ENCODE peak calls at places on chromosomes 5 and 9, in ten cellular contexts. Q is PC-3, T is B cell, U is brain microvascular endothelial cell, F is GM12865, K is GM06990, C is lower lobe of right lung, G is H9, D is GM13977, Y is choroid plexus epithelial cell. A is an unnamed sample.

GRCh38 chr9:84125046-84125445 is 144.4 kb downstream of the RMI1 start:
- DNase-seq in Q (no peak), T (no peak), U (no peak), F (no peak), K (no peak), C (no peak), G (no peak), D (no peak), Y (no peak), A (no peak)

GRCh38 chr9:90064248-90064647 is 459.4 kb downstream of the GADD45G start:
- DNase-seq in Q (no peak), T (no peak), U (no peak), F (no peak), K (no peak), C (no peak), G (no peak), D (no peak), Y (no peak), A (no peak)

GRCh38 chr9:134268308-134268724 is 57.9 kb upstream of the RXRA start:
- DNase-seq in Q (no peak), T (peak), U (no peak), F (peak), K (peak), C (no peak), G (no peak), D (peak), Y (peak), A (peak)

GRCh38 chr9:4022435-4023067 is 277.3 kb downstream of the GLIS3 start:
- DNase-seq in Q (peak), T (no peak), U (no peak), F (no peak), K (no peak), C (no peak), G (no peak), D (no peak), Y (no peak), A (no peak)

GRCh38 chr5:133404724-133405123 is 207.6 kb downstream of the FSTL4 start:
- DNase-seq in Q (peak), T (no peak), U (no peak), F (no peak), K (no peak), C (no peak), G (peak), D (no peak), Y (no peak), A (peak)

GRCh38 chr5:157172408-157172807 is 6.3 kb upstream of the GARIN3 start:
- DNase-seq in Q (no peak), T (peak), U (no peak), F (peak), K (peak), C (no peak), G (no peak), D (peak), Y (no peak), A (peak)

GRCh38 chr5:141623197-141623596 is 4.4 kb upstream of the DIAPH1 start:
- DNase-seq in Q (no peak), T (peak), U (no peak), F (peak), K (peak), C (no peak), G (no peak), D (peak), Y (peak), A (peak)

GRCh38 chr9:69344459-69344858 is 19.4 kb downstream of the ENTREP1 start:
- DNase-seq in Q (no peak), T (no peak), U (no peak), F (no peak), K (no peak), C (no peak), G (no peak), D (no peak), Y (no peak), A (no peak)

GRCh38 chr9:137140151-137141012 is 1.4 kb downstream of the GRIN1 start:
- DNase-seq in Q (no peak), T (no peak), U (no peak), F (no peak), K (peak), C (no peak), G (peak), D (no peak), Y (no peak), A (no peak)

GRCh38 chr9:129225815-129226214 is 47.8 kb upstream of the IER5L start:
- DNase-seq in Q (no peak), T (no peak), U (peak), F (peak), K (no peak), C (peak), G (peak), D (no peak), Y (peak), A (peak)

GRCh38 chr5:14270212-14270702 is 127.1 kb downstream of the TRIO start:
- DNase-seq in Q (peak), T (peak), U (peak), F (peak), K (no peak), C (no peak), G (peak), D (peak), Y (peak), A (peak)

GRCh38 chr9:104875897-104876296 is 52.1 kb downstream of the ABCA1 start:
- DNase-seq in Q (no peak), T (no peak), U (no peak), F (no peak), K (no peak), C (no peak), G (no peak), D (no peak), Y (no peak), A (no peak)

GRCh38 chr5:83513081-83513480 is 41.5 kb downstream of the VCAN start:
- DNase-seq in Q (no peak), T (no peak), U (no peak), F (no peak), K (no peak), C (no peak), G (no peak), D (no peak), Y (no peak), A (no peak)

GRCh38 chr5:57501414-57502321 is 19.1 kb upstream of the ACTBL2 start:
- DNase-seq in Q (peak), T (no peak), U (peak), F (no peak), K (no peak), C (no peak), G (no peak), D (no peak), Y (peak), A (no peak)

GRCh38 chr5:5421149-5421960 is 1.1 kb upstream of the ICE1 start:
- DNase-seq in Q (no peak), T (peak), U (peak), F (peak), K (peak), C (no peak), G (no peak), D (no peak), Y (peak), A (peak)

GRCh38 chr5:98099448-98100105 is 673.9 kb upstream of the RGMB start:
- DNase-seq in Q (peak), T (no peak), U (no peak), F (no peak), K (no peak), C (no peak), G (no peak), D (no peak), Y (peak), A (no peak)

DNA sequence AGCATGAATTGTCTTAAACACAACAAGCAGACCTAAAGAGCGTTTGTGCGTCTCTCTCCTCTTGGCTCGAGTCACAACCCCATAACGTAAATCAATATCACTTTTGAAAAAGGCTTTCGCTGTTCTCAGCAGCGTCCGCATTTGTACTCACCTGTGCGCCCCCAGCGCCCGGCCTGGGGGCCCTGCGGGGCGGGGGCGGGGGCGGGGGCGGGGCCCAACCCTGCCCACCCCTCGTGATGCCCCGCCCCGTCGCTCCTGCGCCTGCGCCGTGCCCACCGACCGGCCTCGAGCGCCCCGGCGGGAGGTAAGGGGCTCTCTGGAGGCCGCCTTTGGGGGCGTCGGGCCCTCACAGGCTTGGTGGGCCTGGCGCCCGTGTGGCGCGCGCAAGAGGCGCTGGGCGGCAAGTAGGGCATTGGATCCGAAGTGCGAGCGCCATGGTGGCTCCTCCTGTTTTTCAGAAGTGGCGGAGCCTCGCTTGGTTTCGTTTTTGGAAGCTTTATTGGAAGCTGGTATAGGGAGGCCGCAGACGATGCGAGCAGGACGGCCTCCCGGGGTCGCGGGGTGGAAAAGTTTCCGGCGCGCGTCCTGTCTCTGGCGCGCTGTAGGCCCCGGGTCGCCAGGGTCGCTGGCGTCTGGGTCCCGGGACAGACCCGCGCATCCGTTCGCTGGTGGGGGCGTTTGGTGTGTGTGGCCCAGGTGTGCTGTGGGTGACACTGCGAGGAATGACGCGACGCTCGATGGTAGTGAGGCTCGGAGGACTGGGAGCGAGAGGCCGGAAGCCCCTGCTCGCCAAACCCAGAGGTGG is at the start of gene STX17:
- DNase-seq in Q (peak), T (peak), U (peak), F (peak), K (peak), C (peak), G (peak), D (peak), Y (peak), A (peak)
- TF ChIP-seq CTCF in Q (no peak), T (no peak), U (no peak), F (no peak), K (no peak), C (no peak), G (peak), D (no peak), Y (no peak), A (no peak)

GRCh38 chr9:95176755-95177319 is 140.7 kb downstream of the FANCC start:
- DNase-seq in Q (no peak), T (no peak), U (no peak), F (no peak), K (no peak), C (no peak), G (no peak), D (no peak), Y (no peak), A (no peak)

GRCh38 chr9:95177617-95178016 is 139.9 kb downstream of the FANCC start:
- DNase-seq in Q (no peak), T (no peak), U (no peak), F (no peak), K (no peak), C (no peak), G (no peak), D (no peak), Y (no peak), A (no peak)

GRCh38 chr9:95181845-95182244 is 135.7 kb downstream of the FANCC start:
- DNase-seq in Q (no peak), T (no peak), U (no peak), F (no peak), K (no peak), C (no peak), G (no peak), D (no peak), Y (no peak), A (no peak)

GRCh38 chr9:95182854-95183563 is 134.5 kb downstream of the FANCC start:
- DNase-seq in Q (no peak), T (no peak), U (peak), F (no peak), K (no peak), C (no peak), G (peak), D (no peak), Y (peak), A (no peak)

GRCh38 chr9:95181226-95181818 is 136.2 kb downstream of the FANCC start:
- DNase-seq in Q (peak), T (no peak), U (no peak), F (no peak), K (no peak), C (no peak), G (no peak), D (peak), Y (peak), A (no peak)
- TF ChIP-seq CTCF in Q (peak), T (peak), U (peak), F (peak), K (peak), C (peak), G (peak), D (peak), Y (peak), A (peak)

DNA sequence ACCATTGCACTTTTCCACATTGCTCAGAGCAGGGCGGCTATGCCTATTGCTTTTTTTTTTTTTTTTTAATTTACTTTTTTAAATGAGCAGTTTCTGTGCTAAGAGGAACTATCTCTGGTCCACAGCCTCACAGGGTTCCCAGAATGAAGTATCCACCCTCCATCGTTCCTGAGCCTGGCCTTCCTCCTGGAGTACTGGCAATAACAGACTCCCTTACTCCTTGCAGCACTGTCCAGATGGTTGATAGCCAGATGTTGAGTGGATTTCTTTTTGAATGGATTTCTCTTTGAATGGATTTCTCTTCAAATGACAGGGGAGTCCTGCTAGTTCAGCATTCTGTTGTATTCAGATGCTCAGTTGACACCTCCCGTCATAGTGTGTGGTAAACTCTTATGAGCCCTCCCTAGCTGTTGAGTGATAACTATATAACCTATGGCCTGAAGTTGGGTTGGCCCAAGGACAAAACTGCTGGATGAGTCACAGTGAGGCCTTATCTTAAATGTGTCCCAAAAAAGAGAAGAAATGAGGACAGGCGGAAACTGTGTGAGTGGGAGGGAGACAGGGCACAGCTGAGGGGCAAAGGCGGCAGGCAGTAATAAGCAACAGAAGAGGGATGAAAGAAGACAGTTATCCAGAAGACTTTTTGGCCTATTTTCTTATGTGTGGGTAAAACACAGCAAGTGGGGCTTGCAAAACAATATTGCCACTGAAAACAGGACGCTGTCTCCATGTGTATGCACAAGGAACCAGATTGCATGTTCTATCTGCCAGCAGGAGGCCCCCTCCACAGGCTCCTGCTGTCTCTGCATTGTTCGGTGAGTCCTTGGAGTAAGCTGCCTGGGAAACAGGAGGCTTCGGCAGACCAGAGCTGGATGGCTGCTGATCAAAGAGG is 209.5 kb upstream of the S1PR3 start:
- DNase-seq in Q (no peak), T (no peak), U (peak), F (no peak), K (no peak), C (no peak), G (peak), D (no peak), Y (peak), A (no peak)
- TF ChIP-seq CTCF in Q (peak), T (no peak), U (peak), F (no peak), K (no peak), C (peak), G (no peak), D (no peak), Y (peak), A (no peak)

DNA sequence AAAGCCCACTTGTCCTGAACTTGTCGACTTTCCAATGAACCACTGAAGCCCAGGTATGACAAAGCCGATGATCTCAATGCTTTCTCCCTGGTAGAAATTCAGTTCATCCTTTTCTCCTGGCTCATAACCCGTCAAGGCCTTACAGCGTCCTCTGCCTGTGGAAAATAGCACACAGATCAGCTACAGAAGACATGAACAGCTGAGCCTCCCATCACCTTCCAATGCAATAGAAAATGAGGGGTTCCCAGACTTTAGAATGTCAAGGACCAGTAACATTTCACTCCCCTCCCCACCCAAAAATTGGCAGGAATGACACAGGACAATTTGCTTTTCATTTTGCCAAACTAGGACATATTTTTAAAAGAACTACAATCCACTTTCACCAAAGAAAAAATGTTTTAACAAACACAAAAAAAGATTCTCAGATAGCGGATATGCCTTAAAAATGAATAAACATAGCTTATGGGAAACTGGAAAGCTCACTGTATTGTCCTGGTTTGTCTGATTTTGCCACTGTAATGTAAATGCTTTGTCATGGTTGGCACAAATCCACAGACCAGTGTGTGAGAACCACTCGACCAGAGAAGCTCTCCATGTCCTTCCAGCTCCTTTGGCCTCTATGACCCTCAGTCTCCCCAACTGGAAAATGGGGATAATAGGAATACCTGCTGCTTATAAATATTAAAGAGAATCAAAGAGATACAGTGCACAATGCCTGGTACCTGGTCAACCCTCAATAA is 24.4 kb downstream of the SH3TC2 start:
- DNase-seq in Q (peak), T (no peak), U (no peak), F (no peak), K (no peak), C (no peak), G (no peak), D (no peak), Y (no peak), A (no peak)
- TF ChIP-seq CTCF in Q (no peak), T (no peak), U (no peak), F (no peak), K (no peak), C (no peak), G (no peak), D (no peak), Y (no peak), A (no peak)

A was measured in activated CD8-positive, alpha-beta T cell treated with anti-CD3 and anti-CD28 coated beads for 36 hours.